ENCODE peak calls at places on chromosome 14, in six cellular contexts. O, C, Y, N, H and S are unnamed samples.

GRCh38 chr14:68486033-68486732 is 306.7 kb downstream of the ZFP36L1 start:
- DNase-seq in O (no peak), C (no peak), Y (no peak), N (no peak), H (no peak), S (no peak)

GRCh38 chr14:75794615-75795038 is 133.6 kb downstream of the TTLL5 start:
- DNase-seq in O (peak; percentile 72), C (peak; percentile 14), Y (no peak), N (peak; percentile 43), H (no peak), S (no peak)

GRCh38 chr14:92637228-92637627 is 111.2 kb downstream of the LGMN start:
- DNase-seq in O (peak; percentile 52), C (peak; percentile 75), Y (peak; percentile 37), N (peak; percentile 47), H (no peak), S (peak; percentile 33)

GRCh38 chr14:104601786-104602185 is 2.8 kb downstream of the TMEM179 start:
- DNase-seq in O (peak; percentile 2), C (no peak), Y (no peak), N (no peak), H (no peak), S (no peak)

GRCh38 chr14:57362356-57362755 is 28.0 kb upstream of the NAA30 start:
- DNase-seq in O (no peak), C (peak; percentile 79), Y (no peak), N (no peak), H (no peak), S (no peak)

GRCh38 chr14:54606631-54607133 is 39.8 kb downstream of the SAMD4A start:
- DNase-seq in O (peak; percentile 83), C (no peak), Y (no peak), N (peak; percentile 74), H (no peak), S (no peak)

GRCh38 chr14:92692822-92693226 is 55.6 kb downstream of the LGMN start:
- DNase-seq in O (peak; percentile 29), C (no peak), Y (no peak), N (peak; percentile 13), H (no peak), S (no peak)

GRCh38 chr14:46108228-46108627 is 543.4 kb downstream of the RPL10L start:
- DNase-seq in O (no peak), C (no peak), Y (no peak), N (no peak), H (no peak), S (no peak)

GRCh38 chr14:59870277-59871165 is at the start of gene RTN1:
- DNase-seq in O (peak; percentile 29), C (peak; percentile 76), Y (peak; percentile 76), N (peak; percentile 48), H (peak; percentile 54), S (peak; percentile 65)

GRCh38 chr14:90970167-90970600 is 90.3 kb downstream of the RPS6KA5 start:
- DNase-seq in O (peak; percentile 12), C (no peak), Y (no peak), N (peak; percentile 35), H (peak; percentile 74), S (no peak)

GRCh38 chr14:75249958-75250336 is 28.7 kb upstream of the FOS start:
- DNase-seq in O (no peak), C (no peak), Y (no peak), N (no peak), H (no peak), S (no peak)

GRCh38 chr14:35821546-35822411 is 4.4 kb upstream of the BRMS1L start:
- DNase-seq in O (peak; percentile 45), C (peak; percentile 51), Y (no peak), N (peak; percentile 48), H (peak; percentile 78), S (no peak)

GRCh38 chr14:68970096-68970612 is 8.9 kb downstream of the ACTN1 start:
- DNase-seq in O (no peak), C (peak; percentile 57), Y (no peak), N (no peak), H (no peak), S (no peak)

GRCh38 chr14:83384253-83384652 is 1850.6 kb upstream of the SEL1L start:
- DNase-seq in O (no peak), C (no peak), Y (no peak), N (no peak), H (no peak), S (no peak)

DNA sequence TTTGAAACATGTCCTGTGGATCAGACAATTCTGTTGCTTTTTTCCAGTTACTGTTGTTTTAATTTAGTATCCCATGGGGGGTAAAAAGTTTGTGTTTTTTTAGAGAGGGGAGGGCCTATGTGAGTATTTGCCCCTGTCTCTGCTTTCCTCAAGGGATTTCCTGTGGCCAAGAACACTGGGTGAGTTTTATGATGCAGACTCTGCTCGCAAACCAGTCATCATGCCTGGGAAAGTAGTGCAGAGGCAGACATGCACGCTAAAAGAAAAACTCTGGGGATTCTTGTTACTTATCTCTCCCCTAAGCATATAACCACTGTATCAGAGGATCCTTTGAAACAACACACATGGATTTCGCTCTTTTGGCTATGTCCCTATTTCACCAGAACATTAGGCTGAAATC is 1845.7 kb upstream of the SEL1L start:
- DNase-seq in O (peak; percentile 4), C (no peak), Y (no peak), N (peak; percentile 10), H (no peak), S (no peak)
- H3K4me2 ChIP-seq in O (no peak overlapping the region), C (no peak overlapping the region), Y (no peak overlapping the region), N (no peak overlapping the region), H (no peak overlapping the region), S (no peak overlapping the region)

GRCh38 chr14:48319823-48320222 is 644.4 kb upstream of the MDGA2 start:
- DNase-seq in O (no peak), C (no peak), Y (no peak), N (no peak), H (no peak), S (peak; percentile 24)
- H4K8ac ChIP-seq in O (no peak overlapping the region), C (no peak overlapping the region), Y (no peak overlapping the region), N (no peak overlapping the region), H (no peak overlapping the region), S (no peak overlapping the region)

GRCh38 chr14:101111620-101112290 is 208.2 kb upstream of the RTL1 start:
- DNase-seq in O (no peak), C (no peak), Y (no peak), N (no peak), H (no peak), S (no peak)

GRCh38 chr14:101113835-101114725 is 210.6 kb upstream of the RTL1 start:
- DNase-seq in O (no peak), C (no peak), Y (no peak), N (no peak), H (no peak), S (no peak)

GRCh38 chr14:101110729-101111619 is 207.5 kb upstream of the RTL1 start:
- DNase-seq in O (no peak), C (no peak), Y (no peak), N (no peak), H (no peak), S (no peak)

GRCh38 chr14:101113108-101113612 is 209.6 kb upstream of the RTL1 start:
- DNase-seq in O (no peak), C (no peak), Y (no peak), N (no peak), H (no peak), S (no peak)

DNA sequence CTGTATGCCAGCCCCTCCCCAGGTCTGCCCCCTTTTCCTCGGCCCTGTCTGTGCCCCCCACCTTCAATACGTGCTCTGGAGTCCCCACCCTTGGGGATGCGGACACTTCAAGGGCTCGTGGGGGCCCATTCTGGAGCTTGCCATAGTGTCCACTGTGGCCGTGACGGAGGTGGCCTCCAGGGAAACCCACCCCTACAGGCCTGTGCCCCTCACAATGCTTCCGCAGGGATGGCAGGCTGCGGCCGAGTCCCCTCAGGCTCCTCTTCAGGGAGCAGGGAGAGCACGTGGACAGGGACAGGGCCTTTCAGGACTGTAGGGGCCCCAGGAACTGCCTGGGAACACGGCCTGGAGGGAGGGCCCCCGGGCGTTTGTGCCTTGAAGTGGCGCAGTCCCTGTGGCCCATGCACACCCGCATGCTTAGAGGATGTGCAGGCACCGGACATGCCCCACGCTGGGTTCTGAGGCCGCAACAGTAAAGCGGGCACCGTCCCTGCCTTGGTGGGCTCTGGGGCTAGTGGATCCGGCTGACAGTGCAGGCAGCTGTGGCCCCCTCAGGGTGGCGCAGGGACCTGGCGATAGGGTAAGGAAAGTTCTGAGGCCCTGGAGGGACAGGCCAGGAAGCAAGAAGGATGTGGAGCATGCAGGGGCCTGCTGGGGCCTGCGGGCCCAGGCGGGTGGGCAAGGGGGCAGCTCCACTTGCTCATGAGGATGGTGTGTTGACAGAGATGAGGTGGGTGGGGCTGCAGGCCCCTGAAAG is 209.0 kb upstream of the RTL1 start:
- DNase-seq in O (no peak), C (no peak), Y (no peak), N (no peak), H (no peak), S (no peak)
- H3K4me2 ChIP-seq in O (no peak overlapping the region), C (no peak overlapping the region), Y (no peak overlapping the region), N (no peak overlapping the region), H (no peak overlapping the region), S (no peak overlapping the region)

DNA sequence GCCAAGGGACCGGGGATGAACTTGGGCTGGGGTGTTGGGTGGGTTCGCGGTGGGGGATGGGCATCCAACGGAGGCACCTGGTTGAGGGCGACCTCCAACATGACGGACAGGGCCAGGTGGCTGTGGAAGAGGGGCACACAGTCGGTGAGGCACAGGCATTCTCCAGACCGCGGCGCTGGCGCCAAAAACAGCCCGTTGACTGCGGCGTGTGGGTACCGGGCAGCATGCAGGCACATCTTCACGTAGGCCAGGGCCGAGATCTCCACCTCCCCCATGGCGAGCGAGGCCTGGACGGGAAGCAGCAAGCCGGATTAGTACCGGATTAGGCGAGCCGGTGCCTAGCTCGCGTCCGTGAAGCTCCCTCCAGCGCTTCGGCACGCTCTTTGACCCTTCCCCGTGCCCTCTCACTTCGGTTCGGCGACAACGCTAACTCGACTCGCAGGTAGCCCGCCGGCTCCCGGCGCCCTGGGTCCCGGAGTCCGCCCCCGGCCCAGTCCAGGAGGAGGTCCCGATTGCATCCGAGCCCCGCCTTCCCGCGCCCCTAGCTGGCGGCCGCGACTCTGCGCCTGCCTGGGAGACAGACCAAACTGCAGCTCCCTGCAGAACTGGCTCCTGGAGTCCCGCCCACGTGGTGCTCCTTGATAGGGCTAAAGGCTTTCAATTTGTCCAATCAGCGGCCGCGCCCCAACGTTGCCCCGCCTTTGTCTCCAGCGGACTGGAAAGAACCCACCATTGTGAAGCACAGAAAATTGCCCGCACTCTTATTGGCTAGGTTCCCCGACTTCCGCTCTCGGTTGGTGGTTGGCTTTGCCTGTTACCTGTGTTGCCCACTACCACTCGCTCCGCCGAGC is at the start of gene EMC9:
- DNase-seq in O (peak; percentile 99), C (peak; percentile 100), Y (peak; percentile 100), N (peak; percentile 99), H (peak; percentile 100), S (peak; percentile 99)
- H4K8ac ChIP-seq in O (peak within 1 kb of the TSS; percentile 93), C (peak within 1 kb of the TSS; percentile 31), Y (no peak within 1 kb of the TSS), N (peak within 1 kb of the TSS; percentile 92), H (peak within 1 kb of the TSS; percentile 93), S (no peak within 1 kb of the TSS)

GRCh38 chr14:65117795-65118746 is 15.8 kb upstream of the MAX start:
- DNase-seq in O (no peak), C (no peak), Y (no peak), N (no peak), H (peak; percentile 45), S (no peak)
- H3K4me2 ChIP-seq in O (no peak overlapping the region), C (no peak overlapping the region), Y (no peak overlapping the region), N (no peak overlapping the region), H (peak overlapping the region; percentile 29), S (no peak overlapping the region)